ENCODE peak calls at places on chromosomes 7 and 10, in four cellular contexts. One of them, this sample, is unnamed.

GRCh38 chr7:16130127-16131110 is 290.9 kb downstream of the CRPPA start:
- DNase-seq in AG09309: peak
- DNase-seq in pancreas: no peak
- DNase-seq in heart left ventricle: no peak
- DNase-seq in this sample: no peak

GRCh38 chr10:7956508-7956907 is 98.0 kb upstream of the GATA3 start:
- DNase-seq in AG09309: peak
- DNase-seq in pancreas: no peak
- DNase-seq in heart left ventricle: no peak
- DNase-seq in this sample: peak

GRCh38 chr10:12594448-12594944 is 245.1 kb downstream of the CAMK1D start:
- DNase-seq in AG09309: no peak
- DNase-seq in pancreas: no peak
- DNase-seq in heart left ventricle: no peak
- DNase-seq in this sample: no peak

GRCh38 chr10:71771821-71772617 is 1.3 kb downstream of the VSIR start:
- DNase-seq in AG09309: peak
- DNase-seq in pancreas: peak
- DNase-seq in heart left ventricle: peak
- DNase-seq in this sample: no peak

GRCh38 chr7:108294595-108294994 is 161.6 kb downstream of the NRCAM start:
- DNase-seq in AG09309: no peak
- DNase-seq in pancreas: no peak
- DNase-seq in heart left ventricle: no peak
- DNase-seq in this sample: no peak

GRCh38 chr7:100491192-100491578 is 7.5 kb downstream of the NYAP1 start:
- DNase-seq in AG09309: no peak
- DNase-seq in pancreas: no peak
- DNase-seq in heart left ventricle: no peak
- DNase-seq in this sample: no peak

GRCh38 chr10:131692176-131692575 is 208.6 kb upstream of the PPP2R2D start:
- DNase-seq in AG09309: no peak
- DNase-seq in pancreas: peak
- DNase-seq in heart left ventricle: no peak
- DNase-seq in this sample: no peak

GRCh38 chr7:94236960-94237359 is 157.7 kb upstream of the COL1A2 start:
- DNase-seq in AG09309: no peak
- DNase-seq in pancreas: no peak
- DNase-seq in heart left ventricle: no peak
- DNase-seq in this sample: no peak

GRCh38 chr10:30413996-30414576 is 19.9 kb upstream of the MAP3K8 start:
- DNase-seq in AG09309: peak
- DNase-seq in pancreas: no peak
- DNase-seq in heart left ventricle: no peak
- DNase-seq in this sample: no peak

GRCh38 chr10:470339-471003 is 219.0 kb downstream of the DIP2C start:
- DNase-seq in AG09309: no peak
- DNase-seq in pancreas: no peak
- DNase-seq in heart left ventricle: no peak
- DNase-seq in this sample: no peak

GRCh38 chr7:54788664-54789063 is 29.7 kb upstream of the SEC61G start:
- DNase-seq in AG09309: peak
- DNase-seq in pancreas: no peak
- DNase-seq in heart left ventricle: no peak
- DNase-seq in this sample: peak

GRCh38 chr7:38382627-38383026 is 109.2 kb upstream of the TARP start:
- DNase-seq in AG09309: peak
- DNase-seq in pancreas: no peak
- DNase-seq in heart left ventricle: no peak
- DNase-seq in this sample: peak

GRCh38 chr10:22374489-22375126 is 29.3 kb downstream of the SPAG6 start:
- DNase-seq in AG09309: no peak
- DNase-seq in pancreas: no peak
- DNase-seq in heart left ventricle: no peak
- DNase-seq in this sample: no peak

GRCh38 chr10:29955308-29955935 is 104.0 kb downstream of the JCAD start:
- DNase-seq in AG09309: peak
- DNase-seq in pancreas: no peak
- DNase-seq in heart left ventricle: no peak
- DNase-seq in this sample: peak

GRCh38 chr10:84196941-84197340 is 2.6 kb downstream of the CDHR1 start:
- DNase-seq in AG09309: no peak
- DNase-seq in pancreas: no peak
- DNase-seq in heart left ventricle: peak
- DNase-seq in this sample: no peak

GRCh38 chr7:130831817-130832481 is 97.9 kb upstream of the KLF14 start:
- DNase-seq in AG09309: no peak
- DNase-seq in pancreas: no peak
- DNase-seq in heart left ventricle: no peak
- DNase-seq in this sample: peak

GRCh38 chr10:73161079-73161478 is 6.7 kb downstream of the ECD start:
- DNase-seq in AG09309: no peak
- DNase-seq in pancreas: no peak
- DNase-seq in heart left ventricle: no peak
- DNase-seq in this sample: no peak

GRCh38 chr10:113232928-113233511 is 283.0 kb downstream of the TCF7L2 start:
- DNase-seq in AG09309: no peak
- DNase-seq in pancreas: no peak
- DNase-seq in heart left ventricle: no peak
- DNase-seq in this sample: no peak

GRCh38 chr7:10672186-10672585 is 301.5 kb upstream of the PHF14 start:
- DNase-seq in AG09309: no peak
- DNase-seq in pancreas: no peak
- DNase-seq in heart left ventricle: no peak
- DNase-seq in this sample: no peak

GRCh38 chr7:106129291-106129690 is 17.2 kb upstream of the SYPL1 start:
- DNase-seq in AG09309: no peak
- DNase-seq in pancreas: no peak
- DNase-seq in heart left ventricle: no peak
- DNase-seq in this sample: no peak

GRCh38 chr10:15427836-15428414 is 56.8 kb upstream of the FAM171A1 start:
- DNase-seq in AG09309: peak
- DNase-seq in pancreas: no peak
- DNase-seq in heart left ventricle: no peak
- DNase-seq in this sample: peak

GRCh38 chr7:69211739-69212138 is 386.5 kb upstream of the AUTS2 start:
- DNase-seq in AG09309: no peak
- DNase-seq in pancreas: no peak
- DNase-seq in heart left ventricle: no peak
- DNase-seq in this sample: no peak

GRCh38 chr7:150430465-150431085 is 19.9 kb upstream of the GIMAP8 start:
- DNase-seq in AG09309: no peak
- DNase-seq in pancreas: no peak
- DNase-seq in heart left ventricle: peak
- DNase-seq in this sample: no peak

GRCh38 chr7:45007571-45008328 is 7.7 kb downstream of the CCM2 start:
- DNase-seq in AG09309: no peak
- DNase-seq in pancreas: no peak
- DNase-seq in heart left ventricle: no peak
- DNase-seq in this sample: no peak

GRCh38 chr7:140923358-140924006 is 1.2 kb downstream of the BRAF start:
- DNase-seq in AG09309: no peak
- DNase-seq in pancreas: no peak
- DNase-seq in heart left ventricle: no peak
- DNase-seq in this sample: no peak

GRCh38 chr10:52951819-52952218 is 179.2 kb upstream of the MBL2 start:
- DNase-seq in AG09309: no peak
- DNase-seq in pancreas: no peak
- DNase-seq in heart left ventricle: no peak
- DNase-seq in this sample: no peak
- TF ChIP-seq CTCF in AG09309: no peak
- TF ChIP-seq CTCF in pancreas: peak
- TF ChIP-seq CTCF in heart left ventricle: no peak
- TF ChIP-seq CTCF in this sample: peak

GRCh38 chr10:79243211-79244067 is 103.8 kb upstream of the PPIF start:
- DNase-seq in AG09309: no peak
- DNase-seq in pancreas: no peak
- DNase-seq in heart left ventricle: peak
- DNase-seq in this sample: no peak

GRCh38 chr10:79242620-79243152 is 104.6 kb upstream of the PPIF start:
- DNase-seq in AG09309: peak
- DNase-seq in pancreas: no peak
- DNase-seq in heart left ventricle: peak
- DNase-seq in this sample: no peak

GRCh38 chr10:79241629-79241989 is 105.7 kb upstream of the PPIF start:
- DNase-seq in AG09309: no peak
- DNase-seq in pancreas: no peak
- DNase-seq in heart left ventricle: no peak
- DNase-seq in this sample: no peak

GRCh38 chr10:79244068-79244442 is 103.2 kb upstream of the PPIF start:
- DNase-seq in AG09309: no peak
- DNase-seq in pancreas: no peak
- DNase-seq in heart left ventricle: no peak
- DNase-seq in this sample: no peak

DNA sequence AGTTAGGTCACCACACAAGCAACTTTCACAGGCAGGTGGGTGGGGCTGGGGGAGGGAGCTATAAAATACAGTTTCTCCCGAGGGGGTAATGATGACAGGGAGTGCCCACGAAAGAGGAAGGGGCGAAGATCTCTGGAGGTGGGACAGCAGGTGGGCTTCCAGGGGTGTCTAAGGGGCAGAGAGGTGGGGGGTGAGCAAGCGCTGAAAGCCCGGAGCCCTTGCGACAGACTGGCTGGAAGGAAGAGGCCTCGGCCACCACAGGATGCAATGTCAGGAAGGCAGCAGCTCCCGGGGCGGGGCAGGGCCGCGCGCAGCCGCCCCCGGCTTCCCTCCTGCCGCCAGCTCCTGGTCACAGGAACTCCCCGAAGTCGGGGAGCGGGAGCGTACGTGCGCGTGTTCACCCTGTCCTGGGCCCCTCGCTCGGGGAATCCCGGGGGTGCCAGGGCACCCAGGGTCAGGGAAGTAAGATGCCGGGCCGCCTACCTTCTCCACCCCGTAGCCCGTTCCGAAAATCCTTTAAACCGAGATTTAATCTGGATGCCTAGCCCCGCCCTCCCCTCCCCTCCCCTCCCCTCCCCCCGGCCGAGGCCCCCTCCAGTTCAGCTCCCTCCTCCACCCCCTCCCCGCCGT is 105.2 kb upstream of the PPIF start:
- DNase-seq in AG09309: no peak
- DNase-seq in pancreas: peak
- DNase-seq in heart left ventricle: peak
- DNase-seq in this sample: no peak
- H3K4me3 ChIP-seq in AG09309: peak
- H3K4me3 ChIP-seq in pancreas: no peak
- H3K4me3 ChIP-seq in heart left ventricle: peak
- H3K4me3 ChIP-seq in this sample: peak

GRCh38 chr10:17805921-17806577 is 3.1 kb upstream of the MRC1 start:
- DNase-seq in AG09309: no peak
- DNase-seq in pancreas: no peak
- DNase-seq in heart left ventricle: no peak
- DNase-seq in this sample: no peak
- TF ChIP-seq CTCF in AG09309: no peak
- TF ChIP-seq CTCF in pancreas: no peak
- TF ChIP-seq CTCF in heart left ventricle: no peak
- TF ChIP-seq CTCF in this sample: no peak

GRCh38 chr7:144818516-144818915 is 17.3 kb downstream of the TPK1 start:
- DNase-seq in AG09309: no peak
- DNase-seq in pancreas: no peak
- DNase-seq in heart left ventricle: no peak
- DNase-seq in this sample: no peak

GRCh38 chr7:144817001-144817400 is 18.9 kb downstream of the TPK1 start:
- DNase-seq in AG09309: no peak
- DNase-seq in pancreas: no peak
- DNase-seq in heart left ventricle: no peak
- DNase-seq in this sample: no peak

GRCh38 chr7:144814326-144814725 is 21.5 kb downstream of the TPK1 start:
- DNase-seq in AG09309: no peak
- DNase-seq in pancreas: no peak
- DNase-seq in heart left ventricle: no peak
- DNase-seq in this sample: no peak

DNA sequence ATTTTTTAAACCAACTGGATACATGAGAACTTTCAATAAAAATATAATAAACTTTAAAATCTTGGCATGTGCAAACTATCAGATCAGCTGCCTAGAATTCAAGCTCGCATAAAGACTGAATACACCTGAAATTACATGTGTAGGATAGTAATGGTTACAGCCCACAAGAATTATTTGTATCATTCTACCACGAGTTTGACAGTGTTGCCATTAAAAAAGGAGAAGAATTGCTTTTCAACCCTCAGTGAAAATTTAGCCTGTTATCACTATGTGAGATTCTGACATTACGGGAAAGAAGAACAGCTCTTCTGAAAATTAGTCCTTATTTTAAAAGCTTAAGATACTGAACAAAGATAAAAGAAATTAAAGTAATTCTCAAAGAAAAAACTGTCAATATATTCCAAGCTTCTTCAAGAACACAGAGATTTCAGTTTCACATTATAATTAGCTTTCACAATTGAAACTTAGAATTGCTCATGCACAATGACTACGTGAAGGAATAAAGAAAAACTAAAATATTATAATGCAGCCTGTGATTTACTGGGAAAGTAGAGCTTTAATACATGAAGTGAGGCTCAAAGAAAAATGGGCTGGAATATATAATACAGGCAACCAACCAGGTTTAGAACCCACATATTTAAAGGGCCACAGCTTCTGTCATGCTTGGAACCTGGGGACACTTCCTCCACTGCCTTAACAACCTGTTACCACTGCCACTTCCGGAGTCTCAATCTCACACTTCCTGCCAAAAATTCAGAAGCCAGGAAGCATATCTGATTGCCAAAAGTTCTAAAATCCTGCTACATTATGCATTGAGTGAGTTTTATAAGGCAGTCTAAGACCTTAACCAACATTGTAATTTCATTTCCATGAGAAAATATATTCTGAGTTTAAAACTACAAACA is 23.2 kb downstream of the TPK1 start:
- DNase-seq in AG09309: no peak
- DNase-seq in pancreas: no peak
- DNase-seq in heart left ventricle: no peak
- DNase-seq in this sample: no peak
- H3K4me3 ChIP-seq in AG09309: no peak
- H3K4me3 ChIP-seq in pancreas: no peak
- H3K4me3 ChIP-seq in heart left ventricle: peak
- H3K4me3 ChIP-seq in this sample: no peak

GRCh38 chr10:125392140-125392539 is 231.8 kb upstream of the CTBP2 start:
- DNase-seq in AG09309: no peak
- DNase-seq in pancreas: no peak
- DNase-seq in heart left ventricle: no peak
- DNase-seq in this sample: no peak

DNA sequence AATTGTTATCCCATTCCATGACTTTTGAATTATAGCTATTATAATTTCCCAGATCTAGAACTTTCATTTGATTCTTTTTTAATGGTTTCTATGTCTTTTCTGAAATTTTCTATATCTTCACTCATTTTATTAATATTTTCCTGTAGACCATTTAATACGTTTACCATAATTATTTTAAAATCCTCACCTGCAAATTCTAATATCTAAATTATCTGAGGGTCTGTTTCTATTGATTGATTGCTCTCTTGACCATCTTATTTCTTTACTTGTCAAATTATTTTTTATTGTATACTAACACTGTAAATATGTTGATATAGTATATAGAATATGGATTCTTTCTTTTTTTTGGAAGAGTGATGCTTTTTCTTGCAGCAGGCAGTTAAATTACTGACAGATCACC is 229.3 kb upstream of the CTBP2 start:
- DNase-seq in AG09309: no peak
- DNase-seq in pancreas: no peak
- DNase-seq in heart left ventricle: no peak
- DNase-seq in this sample: no peak
- TF ChIP-seq CTCF in AG09309: no peak
- TF ChIP-seq CTCF in pancreas: no peak
- TF ChIP-seq CTCF in heart left ventricle: no peak
- TF ChIP-seq CTCF in this sample: no peak

This sample was measured in astrocyte of the cerebellum.